ENCODE peak calls at places on chromosomes 3 and 15, in four cellular contexts. Q is HCT116, R is NCI-H2171 treated with DMSO at 0.1 percent for 48 hours, Z is IMR-90. D is an unnamed sample.

GRCh38 chr15:88623061-88623460 is 1.9 kb downstream of the AEN start:
- DNase-seq in Q (peak), Z (peak), R (no peak), D (peak)

GRCh38 chr15:43150171-43150929 is 17.0 kb downstream of the TMEM62 start:
- DNase-seq in Q (no peak), Z (peak), R (no peak), D (peak)

GRCh38 chr3:58296269-58296668 is 9.8 kb upstream of the RPP14 start:
- DNase-seq in R (no peak), Z (no peak), Q (no peak), D (no peak)

GRCh38 chr15:89004726-89005030 is 83.6 kb upstream of the ABHD2 start:
- DNase-seq in Q (no peak), R (no peak), Z (no peak), D (no peak)

GRCh38 chr15:82856397-82857170 is 47.2 kb downstream of the WHAMM start:
- DNase-seq in R (no peak), Z (no peak), Q (no peak), D (no peak)

GRCh38 chr15:100861511-100861991 is 18.1 kb upstream of the ALDH1A3 start:
- DNase-seq in Q (no peak), R (no peak), Z (no peak), D (no peak)

GRCh38 chr3:11717768-11718581 is 74.3 kb upstream of the VGLL4 start:
- DNase-seq in Z (peak), Q (no peak), R (no peak), D (peak)

GRCh38 chr15:42955518-42955917 is 34.9 kb upstream of the TTBK2 start:
- DNase-seq in Z (peak), R (no peak), Q (no peak), D (peak)

GRCh38 chr3:42014949-42015533 is 53.1 kb upstream of the ULK4 start:
- DNase-seq in R (peak), Z (no peak), Q (no peak), D (peak)

GRCh38 chr15:48250640-48251076 is 44.6 kb downstream of the SLC12A1 start:
- DNase-seq in Z (peak), Q (peak), R (peak), D (peak)

GRCh38 chr15:80476036-80476435 is 71.9 kb downstream of the ARNT2 start:
- DNase-seq in Q (no peak), Z (no peak), R (no peak), D (no peak)

GRCh38 chr3:183394150-183394549 is 34.3 kb downstream of the MCF2L2 start:
- DNase-seq in Q (no peak), Z (no peak), R (no peak), D (peak)

GRCh38 chr3:104556372-104557078 is 810.2 kb upstream of the ALCAM start:
- DNase-seq in Z (no peak), R (no peak), Q (no peak), D (peak)

GRCh38 chr3:129005526-129006303 is 4.6 kb downstream of the EFCC1 start:
- DNase-seq in Q (no peak), R (no peak), Z (peak), D (peak)

GRCh38 chr15:75186044-75186443 is 15.6 kb upstream of the C15orf39 start:
- DNase-seq in Q (no peak), Z (no peak), R (no peak), D (no peak)

GRCh38 chr3:87336761-87337160 is 60.4 kb upstream of the POU1F1 start:
- DNase-seq in Z (no peak), Q (no peak), R (peak), D (no peak)

GRCh38 chr15:85514413-85514812 is 134.0 kb downstream of the AKAP13 start:
- DNase-seq in Z (no peak), Q (no peak), R (no peak), D (no peak)

GRCh38 chr3:29057326-29057725 is 223.5 kb upstream of the RBMS3 start:
- DNase-seq in Z (peak), Q (no peak), R (no peak), D (peak)

GRCh38 chr15:91887321-91887720 is 33.8 kb downstream of the SLCO3A1 start:
- DNase-seq in R (no peak), Z (no peak), Q (no peak), D (no peak)

GRCh38 chr3:38590521-38590920 is 59.0 kb downstream of the SCN5A start:
- DNase-seq in Z (no peak), Q (no peak), R (no peak), D (no peak)

GRCh38 chr3:34843479-34843870 is 795.9 kb upstream of the ARPP21 start:
- DNase-seq in Q (no peak), R (no peak), Z (no peak), D (peak)

GRCh38 chr3:126303272-126303671 is 53.9 kb downstream of the KLF15 start:
- DNase-seq in Z (no peak), Q (no peak), R (no peak), D (no peak)

GRCh38 chr3:88002448-88002847 is 56.4 kb downstream of the CGGBP1 start:
- DNase-seq in Z (no peak), R (no peak), Q (no peak), D (no peak)

GRCh38 chr3:111971533-111971932 is 7.3 kb upstream of the ABHD10 start:
- DNase-seq in R (no peak), Z (no peak), Q (no peak), D (no peak)

GRCh38 chr15:83144771-83145170 is 37.3 kb downstream of the TM6SF1 start:
- DNase-seq in R (no peak), Q (no peak), Z (no peak), D (no peak)

GRCh38 chr3:44056446-44057240 is 185.0 kb upstream of the TOPAZ1 start:
- DNase-seq in Z (no peak), R (no peak), Q (no peak), D (no peak)

GRCh38 chr15:41858756-41859155 is 20.1 kb downstream of the PLA2G4B start:
- DNase-seq in R (no peak), Q (no peak), Z (no peak), D (no peak)

GRCh38 chr15:63506537-63507035 is 2.2 kb downstream of the USP3 start:
- DNase-seq in Z (no peak), Q (no peak), R (no peak), D (no peak)

GRCh38 chr3:47985376-47985775 is 30.8 kb downstream of the MAP4 start:
- DNase-seq in R (no peak), Z (no peak), Q (no peak), D (no peak)

GRCh38 chr3:38606561-38606960 is 42.9 kb downstream of the SCN5A start:
- DNase-seq in R (no peak), Z (no peak), Q (no peak), D (no peak)

GRCh38 chr3:181689546-181689945 is 22.2 kb upstream of the SOX2 start:
- DNase-seq in Z (no peak), Q (no peak), R (no peak), D (no peak)

D was measured in fibroblast of pulmonary artery.